ENCODE peak calls at places on chromosomes 1 and 21, in ten cellular contexts. E, Z, V, X, I, D, U, R, Y and B are unnamed samples.

GRCh38 chr1:172637522-172637921 is 21.4 kb upstream of the FASLG start:
- DNase-seq in Y (no peak), R (peak; percentile 95), I (peak; percentile 99), D (no peak), U (no peak), V (no peak), Z (no peak), E (peak; percentile 85), X (peak; percentile 94), B (peak; percentile 55)

GRCh38 chr1:18588093-18588492 is 42.6 kb upstream of the PAX7 start:
- DNase-seq in X (no peak), I (no peak), V (no peak), E (no peak), D (no peak), U (no peak), Y (no peak), R (no peak), Z (no peak), B (no peak)

GRCh38 chr21:45766501-45766900 is 123.0 kb downstream of the PCBP3 start:
- DNase-seq in X (no peak), E (no peak), Y (no peak), Z (no peak), R (no peak), I (no peak), U (no peak), D (no peak), V (no peak), B (no peak)

GRCh38 chr1:82323144-82323543 is 522.4 kb downstream of the ADGRL2 start:
- DNase-seq in X (no peak), Y (no peak), U (no peak), D (no peak), Z (no peak), E (no peak), V (no peak), I (no peak), R (no peak), B (no peak)

GRCh38 chr21:31873275-31873695 is 465 bp downstream of the HUNK start:
- DNase-seq in V (no peak), X (no peak), D (peak; percentile 70), U (peak; percentile 23), E (no peak), I (no peak), R (no peak), Z (peak; percentile 57), Y (no peak), B (no peak)

GRCh38 chr1:248243204-248243603 is 12.0 kb downstream of the OR2M4 start:
- DNase-seq in D (peak; percentile 2), E (peak; percentile 0), X (peak; percentile 3), Z (no peak), V (no peak), U (no peak), I (peak; percentile 86), Y (peak; percentile 45), R (peak; percentile 34), B (no peak)

GRCh38 chr1:200674838-200675587 is 5.3 kb upstream of the DDX59 start:
- DNase-seq in E (no peak), V (no peak), I (peak; percentile 22), X (no peak), D (no peak), U (no peak), Y (no peak), Z (no peak), R (peak; percentile 17), B (no peak)

GRCh38 chr21:32494946-32495703 is 82.6 kb downstream of the EVA1C start:
- DNase-seq in E (peak; percentile 57), I (peak; percentile 89), R (peak; percentile 81), X (peak; percentile 79), D (no peak), U (no peak), Y (no peak), Z (no peak), V (no peak), B (no peak)

GRCh38 chr1:93771843-93772242 is 90.2 kb upstream of the BCAR3 start:
- DNase-seq in E (no peak), U (no peak), Z (no peak), R (no peak), V (no peak), Y (no peak), D (no peak), X (no peak), I (no peak), B (no peak)

GRCh38 chr1:111538343-111539035 is 35.1 kb upstream of the ADORA3 start:
- DNase-seq in X (peak; percentile 76), R (peak; percentile 93), Y (no peak), U (no peak), V (no peak), E (peak; percentile 67), Z (no peak), D (no peak), I (peak; percentile 53), B (peak; percentile 45)

GRCh38 chr1:168550971-168551370 is 7.2 kb upstream of the XCL2 start:
- DNase-seq in D (no peak), X (no peak), Z (no peak), U (no peak), V (no peak), R (no peak), Y (no peak), I (no peak), E (no peak), B (no peak)

GRCh38 chr1:178862416-178862815 is 8.5 kb downstream of the ANGPTL1 start:
- DNase-seq in Y (no peak), V (no peak), U (no peak), R (no peak), Z (no peak), I (no peak), E (no peak), X (no peak), D (no peak), B (no peak)

GRCh38 chr1:178868700-178869099 is 2.2 kb downstream of the ANGPTL1 start:
- DNase-seq in E (no peak), I (no peak), X (no peak), Y (no peak), Z (no peak), R (peak; percentile 6), V (no peak), U (no peak), D (no peak), B (no peak)

GRCh38 chr1:178862864-178863263 is 8.0 kb downstream of the ANGPTL1 start:
- DNase-seq in Y (no peak), I (no peak), E (no peak), Z (no peak), X (no peak), V (no peak), U (no peak), R (no peak), D (no peak), B (no peak)

GRCh38 chr1:178867670-178868069 is 3.2 kb downstream of the ANGPTL1 start:
- DNase-seq in X (peak; percentile 4), V (no peak), E (no peak), Z (no peak), U (no peak), Y (no peak), D (no peak), I (no peak), R (peak; percentile 55), B (no peak)

DNA sequence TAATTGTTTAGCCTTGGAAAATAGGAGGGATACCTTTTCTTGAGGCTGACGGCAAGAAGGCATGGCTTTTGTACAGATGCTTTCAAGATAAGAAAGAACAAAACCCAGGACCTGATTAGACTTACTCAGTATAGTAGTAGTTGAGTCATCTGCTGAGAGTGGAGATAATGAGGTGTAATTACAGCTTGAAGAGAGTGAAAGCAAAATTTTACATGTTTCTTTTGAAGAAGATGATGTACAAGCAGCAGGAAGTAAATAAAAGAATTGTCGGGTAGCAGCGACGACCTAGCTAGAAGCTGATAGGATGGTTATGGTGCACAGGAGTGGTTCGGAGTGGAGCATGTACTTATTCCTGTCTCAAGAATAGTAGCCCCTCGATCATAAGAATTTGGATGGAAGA is 6.6 kb downstream of the ANGPTL1 start:
- DNase-seq in V (no peak), E (no peak), U (no peak), D (no peak), Y (no peak), I (no peak), Z (no peak), X (peak; percentile 10), R (peak; percentile 20), B (no peak)
- TF ChIP-seq CTCF in V (no peak), E (no peak), U (no peak), D (no peak), Y (no peak), I (no peak), Z (no peak), X (no peak), R (no peak), B (no peak)

GRCh38 chr1:107785506-107786213 is 179.3 kb downstream of the VAV3 start:
- DNase-seq in Y (no peak), X (no peak), V (no peak), E (no peak), U (no peak), Z (no peak), R (no peak), D (no peak), I (no peak), B (no peak)

GRCh38 chr1:107789817-107790609 is 175.0 kb downstream of the VAV3 start:
- DNase-seq in R (no peak), X (no peak), E (no peak), D (no peak), U (no peak), Z (no peak), V (no peak), I (no peak), Y (no peak), B (no peak)

GRCh38 chr1:107788189-107788588 is 176.8 kb downstream of the VAV3 start:
- DNase-seq in Y (no peak), X (no peak), D (no peak), V (no peak), Z (no peak), U (no peak), I (no peak), R (no peak), E (no peak), B (no peak)

GRCh38 chr1:107786214-107786842 is 178.7 kb downstream of the VAV3 start:
- DNase-seq in D (no peak), Z (no peak), U (no peak), E (no peak), X (no peak), Y (no peak), I (no peak), V (no peak), R (no peak), B (no peak)

GRCh38 chr1:107787299-107787698 is 177.7 kb downstream of the VAV3 start:
- DNase-seq in V (no peak), Y (peak; percentile 55), I (no peak), U (no peak), X (no peak), Z (peak; percentile 26), E (no peak), D (no peak), R (peak; percentile 2), B (no peak)
- TF ChIP-seq CTCF in V (no peak), Y (no peak), I (no peak), U (no peak), X (no peak), Z (no peak), E (no peak), D (no peak), R (peak; percentile 15), B (no peak)

GRCh38 chr1:1613509-1614082 is 1.7 kb upstream of the MIB2 start:
- DNase-seq in Y (no peak), U (no peak), X (no peak), I (no peak), Z (no peak), D (no peak), R (no peak), E (no peak), V (no peak), B (no peak)
- TF ChIP-seq CTCF in Y (no peak), U (no peak), X (no peak), I (no peak), Z (no peak), D (no peak), R (no peak), E (no peak), V (no peak), B (no peak)

GRCh38 chr1:12184008-12184681 is 17.4 kb downstream of the TNFRSF1B start:
- DNase-seq in I (no peak), V (no peak), D (peak; percentile 41), Y (no peak), U (peak; percentile 86), X (peak; percentile 85), Z (peak; percentile 74), E (peak; percentile 71), R (peak; percentile 82), B (peak; percentile 66)
- TF ChIP-seq CTCF in I (no peak), V (no peak), D (no peak), Y (no peak), U (peak; percentile 12), X (peak; percentile 51), Z (no peak), E (peak; percentile 24), R (peak; percentile 27), B (peak; percentile 44)